ENCODE peak calls at places on chromosomes 4 and X, in seven cellular contexts. A is left ventricle myocardium inferior, K is K562, T is SK-N-SH, B is MM.1S, E is cardiac muscle cell, G is PC-9. P is an unnamed sample.

GRCh38 chrX:109740076-109740809 is 7.2 kb upstream of the ACSL4 start:
- DNase-seq in A (no peak), K (no peak), T (no peak), B (no peak), E (no peak), G (no peak), P (peak)

GRCh38 chr4:19178835-19179234 is 1072.9 kb upstream of the SLIT2 start:
- DNase-seq in A (no peak), K (no peak), T (no peak), B (no peak), E (no peak), G (no peak), P (no peak)

GRCh38 chr4:112747035-112747434 is 110.1 kb downstream of the LARP7 start:
- DNase-seq in A (no peak), K (no peak), T (no peak), B (no peak), E (peak), G (peak), P (no peak)

GRCh38 chrX:130401415-130402210 is at the start of gene RBMX2:
- DNase-seq in A (peak), K (peak), T (peak), B (peak), E (peak), G (peak), P (peak)

GRCh38 chr4:109414938-109415337 is 18.7 kb upstream of the SEC24B start:
- DNase-seq in A (no peak), K (no peak), T (no peak), B (no peak), E (no peak), G (no peak), P (no peak)

GRCh38 chrX:134186362-134187121 is 50.4 kb upstream of the CCDC160 start:
- DNase-seq in A (no peak), K (no peak), T (no peak), B (peak), E (peak), G (peak), P (no peak)

GRCh38 chr4:86838141-86838540 is 11.0 kb downstream of the SLC10A6 start:
- DNase-seq in A (no peak), K (no peak), T (no peak), B (no peak), E (no peak), G (no peak), P (no peak)

GRCh38 chr4:139736257-139736626 is 70.6 kb downstream of the MGST2 start:
- DNase-seq in A (no peak), K (no peak), T (no peak), B (no peak), E (no peak), G (no peak), P (no peak)

GRCh38 chr4:168092176-168092712 is at the start of gene ANXA10:
- DNase-seq in A (no peak), K (no peak), T (no peak), B (no peak), E (no peak), G (no peak), P (no peak)

GRCh38 chrX:41019041-41019392 is 66.2 kb upstream of the USP9X start:
- DNase-seq in A (no peak), K (no peak), T (no peak), B (no peak), E (no peak), G (no peak), P (no peak)

GRCh38 chrX:9258346-9259104 is 206.3 kb upstream of the TBL1X start:
- DNase-seq in A (no peak), K (no peak), T (no peak), B (peak), E (no peak), G (no peak), P (no peak)

GRCh38 chr4:126081336-126081735 is 766.6 kb downstream of the FAT4 start:
- DNase-seq in A (no peak), K (no peak), T (peak), B (no peak), E (no peak), G (no peak), P (no peak)

GRCh38 chr4:10061650-10062415 is 40.5 kb upstream of the SLC2A9 start:
- DNase-seq in A (no peak), K (no peak), T (no peak), B (no peak), E (no peak), G (no peak), P (peak)

GRCh38 chr4:91198951-91199350 is 1071.8 kb downstream of the CCSER1 start:
- DNase-seq in A (no peak), K (no peak), T (no peak), B (peak), E (no peak), G (no peak), P (no peak)

GRCh38 chr4:181957088-181957487 is 286.1 kb upstream of the TENM3 start:
- DNase-seq in A (no peak), K (no peak), T (no peak), B (no peak), E (no peak), G (no peak), P (peak)

GRCh38 chr4:107379054-107379869 is 340.8 kb downstream of the PAPSS1 start:
- DNase-seq in A (no peak), K (no peak), T (no peak), B (no peak), E (peak), G (no peak), P (peak)

GRCh38 chr4:176044589-176044951 is 21.1 kb upstream of the WDR17 start:
- DNase-seq in A (no peak), K (no peak), T (no peak), B (no peak), E (no peak), G (no peak), P (no peak)

GRCh38 chr4:184420402-184420801 is 53.9 kb downstream of the IRF2 start:
- DNase-seq in A (no peak), K (no peak), T (no peak), B (peak), E (no peak), G (no peak), P (no peak)

GRCh38 chr4:37826282-37827029 is at the start of gene PGM2:
- DNase-seq in A (peak), K (peak), T (peak), B (peak), E (peak), G (peak), P (peak)

GRCh38 chr4:106273831-106274230 is 42.2 kb downstream of the TBCK start:
- DNase-seq in A (no peak), K (no peak), T (no peak), B (no peak), E (no peak), G (no peak), P (no peak)

GRCh38 chr4:9735515-9735914 is 45.9 kb upstream of the DRD5 start:
- DNase-seq in A (no peak), K (no peak), T (no peak), B (no peak), E (no peak), G (no peak), P (no peak)

GRCh38 chr4:185728886-185729285 is 83.1 kb downstream of the SORBS2 start:
- DNase-seq in A (no peak), K (no peak), T (no peak), B (no peak), E (no peak), G (no peak), P (no peak)

GRCh38 chr4:123198706-123199105 is 197.9 kb upstream of the SPRY1 start:
- DNase-seq in A (no peak), K (no peak), T (no peak), B (no peak), E (no peak), G (no peak), P (no peak)

GRCh38 chrX:47612418-47612817 is 7.2 kb downstream of the SYN1 start:
- DNase-seq in A (no peak), K (no peak), T (no peak), B (no peak), E (no peak), G (no peak), P (no peak)

GRCh38 chr4:6480532-6481088 is 8.2 kb upstream of the PPP2R2C start:
- DNase-seq in A (no peak), K (no peak), T (no peak), B (no peak), E (no peak), G (peak), P (no peak)

GRCh38 chr4:95560791-95561190 is 12.0 kb upstream of the UNC5C start:
- DNase-seq in A (no peak), K (no peak), T (no peak), B (no peak), E (no peak), G (no peak), P (no peak)

GRCh38 chr4:98352403-98352802 is 91.2 kb downstream of the RAP1GDS1 start:
- DNase-seq in A (no peak), K (no peak), T (no peak), B (no peak), E (no peak), G (no peak), P (no peak)

GRCh38 chrX:103927030-103927429 is 35.4 kb upstream of the TMSB15B start:
- DNase-seq in A (no peak), K (no peak), T (no peak), B (no peak), E (no peak), G (no peak), P (no peak)

GRCh38 chrX:23773601-23774175 is 9.3 kb upstream of the SAT1 start:
- DNase-seq in A (no peak), K (no peak), T (no peak), B (peak), E (no peak), G (no peak), P (no peak)

GRCh38 chr4:168119100-168119499 is 26.8 kb downstream of the ANXA10 start:
- DNase-seq in A (no peak), K (no peak), T (no peak), B (no peak), E (no peak), G (no peak), P (no peak)

GRCh38 chr4:42282081-42282901 is 115.0 kb upstream of the SHISA3 start:
- DNase-seq in A (peak), K (peak), T (peak), B (peak), E (peak), G (peak), P (peak)

GRCh38 chrX:3346436-3347329 is at the start of gene MXRA5:
- DNase-seq in A (peak), K (no peak), T (peak), B (no peak), E (peak), G (no peak), P (no peak)

GRCh38 chr4:168540865-168541607 is 44.2 kb downstream of the PALLD start:
- DNase-seq in A (no peak), K (no peak), T (no peak), B (no peak), E (no peak), G (no peak), P (peak)

GRCh38 chr4:47463235-47463956 is at the start of gene COMMD8:
- DNase-seq in A (peak), K (peak), T (peak), B (peak), E (peak), G (peak), P (peak)
- TF ChIP-seq CTCF in A (peak), K (no peak), T (peak), B (peak), E (peak), G (no peak), P (no peak)

GRCh38 chr4:29081230-29081955 is 1638.8 kb upstream of the PCDH7 start:
- DNase-seq in A (no peak), K (no peak), T (no peak), B (no peak), E (no peak), G (no peak), P (peak)
- TF ChIP-seq CTCF in A (peak), K (no peak), T (peak), B (peak), E (no peak), G (peak), P (peak)

DNA sequence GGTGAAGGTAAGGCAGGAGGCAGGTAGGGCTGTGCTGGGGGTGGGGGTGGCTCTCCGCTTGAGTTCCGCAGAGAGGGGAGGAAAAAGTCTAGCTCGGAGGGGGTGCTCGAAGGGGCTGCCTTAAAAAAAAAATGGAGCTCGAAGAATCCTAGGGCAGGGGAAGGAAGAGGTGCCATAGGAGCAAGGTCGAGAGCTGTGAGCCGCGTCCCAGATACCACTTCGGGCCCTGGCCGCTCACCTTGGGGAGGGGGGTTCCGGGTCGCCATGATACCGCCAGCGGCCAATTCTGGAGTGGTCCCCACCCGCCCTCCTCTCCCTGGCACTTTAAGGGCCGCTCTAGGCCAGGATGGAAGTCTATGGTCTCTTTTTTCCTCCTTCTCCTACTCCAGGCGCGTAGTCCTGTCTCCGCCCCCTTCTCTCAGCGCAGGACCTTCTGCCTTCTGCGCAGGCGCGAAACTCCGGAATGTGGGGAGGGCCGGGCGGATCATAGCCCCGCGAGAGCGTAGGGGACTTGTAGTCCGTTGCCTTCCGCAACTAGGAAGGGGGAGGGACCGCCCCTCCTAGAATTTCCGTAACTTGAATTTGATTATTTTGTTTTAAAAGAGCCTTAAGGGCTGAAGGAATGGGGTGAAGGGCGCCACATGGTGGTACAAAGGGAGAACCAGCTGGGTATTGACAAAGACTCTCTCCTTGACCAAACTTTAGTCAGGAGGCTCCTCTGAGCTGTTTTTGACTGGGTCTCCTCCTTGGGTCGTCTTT is at the start of gene FUNDC1:
- DNase-seq in A (peak), K (peak), T (peak), B (peak), E (peak), G (peak), P (peak)
- TF ChIP-seq CTCF in A (peak), K (peak), T (peak), B (peak), E (peak), G (peak), P (no peak)

DNA sequence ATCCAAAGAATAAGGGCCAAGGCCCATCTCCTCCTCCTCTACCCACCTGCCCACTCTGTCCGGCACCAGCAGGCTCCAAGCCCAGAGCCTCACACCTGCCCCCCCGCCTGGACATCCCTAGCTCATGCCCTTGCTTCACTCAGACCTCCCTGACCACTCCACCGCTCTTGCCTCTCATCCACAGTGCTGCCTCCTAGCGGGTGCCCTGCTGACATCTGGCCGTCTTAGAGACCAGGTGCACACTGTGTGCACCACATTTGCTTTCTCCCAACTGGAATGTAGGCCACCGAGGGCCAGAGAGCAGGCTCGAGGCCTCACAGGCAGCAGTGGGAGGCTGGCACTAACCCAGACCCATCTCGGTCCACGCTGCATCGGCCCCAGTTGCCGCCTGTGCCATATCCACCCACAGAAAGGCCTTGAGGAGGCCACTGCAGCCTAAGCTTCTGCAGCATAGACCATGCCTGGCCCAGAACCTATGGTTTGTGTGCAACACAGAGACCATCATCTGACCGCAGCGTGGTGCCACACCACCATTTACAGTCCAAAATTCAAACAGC is 13.5 kb downstream of the LETM1 start:
- DNase-seq in A (no peak), K (peak), T (no peak), B (no peak), E (no peak), G (no peak), P (no peak)
- TF ChIP-seq CTCF in A (no peak), K (no peak), T (no peak), B (no peak), E (no peak), G (no peak), P (no peak)

GRCh38 chr4:165754664-165755063 is 118.4 kb upstream of the TLL1 start:
- DNase-seq in A (no peak), K (no peak), T (no peak), B (no peak), E (no peak), G (no peak), P (no peak)

GRCh38 chr4:165756831-165757230 is 116.2 kb upstream of the TLL1 start:
- DNase-seq in A (no peak), K (no peak), T (no peak), B (no peak), E (no peak), G (no peak), P (no peak)

GRCh38 chr4:165761968-165762367 is 111.1 kb upstream of the TLL1 start:
- DNase-seq in A (no peak), K (no peak), T (no peak), B (no peak), E (no peak), G (no peak), P (no peak)

GRCh38 chr4:165760182-165760581 is 112.9 kb upstream of the TLL1 start:
- DNase-seq in A (no peak), K (no peak), T (no peak), B (no peak), E (no peak), G (no peak), P (no peak)

GRCh38 chr4:165757426-165757825 is 115.6 kb upstream of the TLL1 start:
- DNase-seq in A (no peak), K (no peak), T (no peak), B (no peak), E (no peak), G (no peak), P (no peak)
- TF ChIP-seq CTCF in A (no peak), K (no peak), T (no peak), B (no peak), E (no peak), G (no peak), P (no peak)

GRCh38 chrX:148865237-148865636 is 364.8 kb downstream of the AFF2 start:
- DNase-seq in A (no peak), K (no peak), T (no peak), B (no peak), E (no peak), G (no peak), P (no peak)
- TF ChIP-seq CTCF in A (no peak), K (no peak), T (no peak), B (no peak), E (no peak), G (no peak), P (no peak)

GRCh38 chrX:144896323-144896722 is 351.0 kb upstream of the SPANXN1 start:
- DNase-seq in A (no peak), K (peak), T (peak), B (peak), E (peak), G (no peak), P (peak)
- TF ChIP-seq CTCF in A (no peak), K (no peak), T (peak), B (peak), E (no peak), G (peak), P (peak)

GRCh38 chr4:781493-782216 is 44.3 kb downstream of the CPLX1 start:
- DNase-seq in A (peak), K (peak), T (peak), B (peak), E (peak), G (peak), P (peak)
- TF ChIP-seq CTCF in A (no peak), K (no peak), T (no peak), B (no peak), E (no peak), G (no peak), P (no peak)

GRCh38 chr4:8340721-8341680 is 71.4 kb downstream of the HTRA3 start:
- DNase-seq in A (peak), K (no peak), T (no peak), B (no peak), E (no peak), G (no peak), P (no peak)

GRCh38 chr4:8343967-8344331 is 74.4 kb downstream of the HTRA3 start:
- DNase-seq in A (no peak), K (no peak), T (no peak), B (no peak), E (no peak), G (no peak), P (no peak)

GRCh38 chr4:8341691-8342090 is 72.1 kb downstream of the HTRA3 start:
- DNase-seq in A (peak), K (no peak), T (no peak), B (no peak), E (no peak), G (no peak), P (no peak)

GRCh38 chr4:8343051-8343966 is 73.8 kb downstream of the HTRA3 start:
- DNase-seq in A (peak), K (no peak), T (no peak), B (no peak), E (no peak), G (no peak), P (no peak)

GRCh38 chr4:8342651-8343050 is 73.1 kb downstream of the HTRA3 start:
- DNase-seq in A (peak), K (no peak), T (peak), B (no peak), E (no peak), G (no peak), P (no peak)
- TF ChIP-seq CTCF in A (no peak), K (peak), T (peak), B (no peak), E (no peak), G (no peak), P (no peak)

P was measured in MCF 10A.